ENCODE peak calls at places on chromosomes 6 and 20, in eight cellular contexts. O, I, N, Z, K, H, C and U are unnamed samples.

GRCh38 chr6:90849686-90850085 is 262.8 kb upstream of the MAP3K7 start:
- DNase-seq in O (no peak), I (no peak), N (no peak), Z (no peak), K (no peak), H (no peak), C (no peak), U (no peak)

GRCh38 chr20:3318226-3318884 is 79.4 kb upstream of the SLC4A11 start:
- DNase-seq in O (no peak), I (no peak), N (no peak), Z (no peak), K (no peak), H (no peak), C (no peak), U (no peak)

GRCh38 chr6:87731818-87732661 is 30.0 kb upstream of the AKIRIN2 start:
- DNase-seq in O (peak), I (peak), N (peak), Z (peak), K (peak), H (peak), C (peak), U (peak)

GRCh38 chr20:13295637-13296036 is 74.6 kb downstream of the ISM1 start:
- DNase-seq in O (no peak), I (no peak), N (no peak), Z (no peak), K (no peak), H (no peak), C (no peak), U (no peak)

GRCh38 chr6:30129818-30130679 is 5.9 kb upstream of the TRIM40 start:
- DNase-seq in O (no peak), I (no peak), N (no peak), Z (no peak), K (no peak), H (no peak), C (no peak), U (no peak)

GRCh38 chr20:39874049-39874893 is 814.8 kb downstream of the MAFB start:
- DNase-seq in O (peak), I (peak), N (peak), Z (peak), K (peak), H (peak), C (peak), U (no peak)

GRCh38 chr6:170200458-170200891 is 90.4 kb downstream of the DLL1 start:
- DNase-seq in O (no peak), I (peak), N (no peak), Z (no peak), K (peak), H (peak), C (no peak), U (no peak)

GRCh38 chr6:69155467-69155866 is 520.4 kb downstream of the ADGRB3 start:
- DNase-seq in O (no peak), I (no peak), N (no peak), Z (no peak), K (no peak), H (peak), C (no peak), U (no peak)

GRCh38 chr6:70411948-70412796 is 1.1 kb upstream of the FAM135A start:
- DNase-seq in O (no peak), I (no peak), N (no peak), Z (peak), K (no peak), H (peak), C (no peak), U (no peak)

GRCh38 chr6:6577736-6578135 is 10.8 kb upstream of the LY86 start:
- DNase-seq in O (no peak), I (no peak), N (no peak), Z (no peak), K (no peak), H (no peak), C (no peak), U (no peak)

GRCh38 chr20:58384821-58385220 is 4.2 kb upstream of the VAPB start:
- DNase-seq in O (no peak), I (no peak), N (no peak), Z (no peak), K (no peak), H (no peak), C (no peak), U (no peak)

GRCh38 chr6:9467746-9468145 is 947.1 kb downstream of the TFAP2A start:
- DNase-seq in O (no peak), I (no peak), N (no peak), Z (no peak), K (peak), H (peak), C (peak), U (peak)

GRCh38 chr6:165671222-165671715 is 8.2 kb upstream of the PDE10A start:
- DNase-seq in O (no peak), I (no peak), N (no peak), Z (no peak), K (no peak), H (no peak), C (no peak), U (no peak)

GRCh38 chr20:47768016-47768953 is 17.0 kb downstream of the SULF2 start:
- DNase-seq in O (peak), I (peak), N (peak), Z (peak), K (no peak), H (no peak), C (no peak), U (no peak)

GRCh38 chr6:156175971-156176421 is 601.2 kb upstream of the ARID1B start:
- DNase-seq in O (no peak), I (no peak), N (peak), Z (peak), K (peak), H (no peak), C (no peak), U (peak)

GRCh38 chr6:13422601-13423247 is 64.7 kb downstream of the GFOD1 start:
- DNase-seq in O (no peak), I (no peak), N (no peak), Z (no peak), K (peak), H (no peak), C (peak), U (no peak)

GRCh38 chr20:59992531-59992930 is 34.3 kb downstream of the CDH26 start:
- DNase-seq in O (no peak), I (no peak), N (no peak), Z (no peak), K (no peak), H (peak), C (peak), U (no peak)

GRCh38 chr20:57806476-57806875 is 96.7 kb upstream of the PMEPA1 start:
- DNase-seq in O (no peak), I (no peak), N (no peak), Z (no peak), K (no peak), H (no peak), C (no peak), U (no peak)

GRCh38 chr6:36682328-36683144 is 4.0 kb downstream of the CDKN1A start:
- DNase-seq in O (peak), I (peak), N (peak), Z (peak), K (peak), H (peak), C (peak), U (peak)

GRCh38 chr6:81766482-81767069 is 14.1 kb upstream of the TENT5A start:
- DNase-seq in O (no peak), I (no peak), N (no peak), Z (peak), K (no peak), H (peak), C (peak), U (no peak)

GRCh38 chr6:140915001-140915950 is 1217.4 kb upstream of the GJE1 start:
- DNase-seq in O (no peak), I (no peak), N (no peak), Z (no peak), K (no peak), H (no peak), C (peak), U (no peak)
- TF ChIP-seq CTCF in O (no peak), I (no peak), N (no peak), Z (no peak), K (no peak), H (no peak), C (peak), U (peak)

DNA sequence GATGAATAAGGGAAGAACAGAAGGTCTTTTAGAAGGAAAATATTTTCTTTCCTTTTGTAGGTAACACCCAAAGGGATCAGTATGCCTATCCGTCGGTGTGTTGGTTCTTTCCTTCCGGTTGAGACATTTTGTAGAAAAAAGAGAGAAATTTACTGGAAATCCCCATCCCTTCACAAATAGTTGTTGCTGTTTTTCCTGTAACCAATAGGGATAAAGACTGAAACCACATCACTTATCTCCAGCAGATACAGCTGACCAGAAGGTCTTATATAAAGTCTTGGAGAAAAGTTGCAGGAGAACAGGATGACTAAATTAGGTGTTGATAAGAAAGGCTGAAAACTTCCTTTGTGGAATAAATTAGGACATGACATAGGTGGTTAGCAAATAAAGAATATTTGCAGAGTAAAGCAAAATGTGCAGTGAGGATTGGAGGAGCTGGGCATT is 14.8 kb upstream of the HLA-DRB1 start:
- DNase-seq in O (peak), I (no peak), N (no peak), Z (no peak), K (no peak), H (no peak), C (no peak), U (no peak)
- H3K4me3 ChIP-seq in O (peak), I (no peak), N (no peak), Z (no peak), K (no peak), H (no peak), C (no peak), U (no peak)

DNA sequence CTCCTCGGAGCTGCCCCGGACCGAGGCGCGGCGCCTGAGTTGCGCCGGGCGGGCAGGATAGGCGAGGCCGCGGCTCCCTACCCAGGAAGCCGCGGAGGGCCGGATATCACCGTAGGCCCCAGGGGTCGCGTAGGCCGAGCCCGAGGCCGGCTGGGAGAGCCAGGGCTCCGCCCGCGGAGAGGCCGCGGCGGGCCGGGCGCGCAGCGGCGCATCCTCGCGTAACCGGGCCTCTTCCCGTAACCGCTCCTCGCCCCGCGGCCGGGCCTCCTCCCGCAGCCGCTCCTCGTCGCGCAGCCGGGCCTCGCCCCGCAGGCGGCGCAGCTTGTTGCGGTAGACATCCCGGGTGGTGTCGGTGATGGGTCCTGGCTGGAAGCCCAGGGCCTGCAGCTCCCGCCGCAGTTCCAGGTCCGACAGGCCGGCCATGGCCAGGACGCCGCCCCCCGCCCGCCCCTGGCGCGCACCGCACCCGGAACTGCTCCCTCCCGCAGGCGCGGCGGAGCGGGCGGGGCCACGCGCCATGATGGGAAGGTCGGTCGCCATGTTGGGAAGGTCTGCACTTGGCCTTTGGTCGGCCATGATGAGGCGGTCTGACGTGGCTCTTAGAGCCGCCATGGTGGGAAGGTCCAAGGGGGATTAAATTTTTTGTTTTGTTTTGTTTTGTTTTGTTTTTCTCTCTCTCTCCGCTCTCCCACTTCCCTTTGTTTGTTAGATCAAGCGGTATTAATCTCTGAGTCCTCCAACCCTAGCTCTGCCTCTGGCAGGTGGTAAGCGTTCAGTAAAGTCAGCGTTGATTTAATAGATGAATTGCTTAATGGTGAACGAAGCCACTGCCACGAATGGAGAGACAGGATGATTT is at the start of gene LEMD2:
- DNase-seq in O (peak), I (peak), N (peak), Z (peak), K (peak), H (peak), C (peak), U (peak)
- TF ChIP-seq CTCF in O (no peak), I (no peak), N (no peak), Z (no peak), K (no peak), H (no peak), C (no peak), U (no peak)

GRCh38 chr6:2245954-2246863 is 804 bp upstream of the GMDS start:
- DNase-seq in O (peak), I (peak), N (peak), Z (peak), K (peak), H (peak), C (peak), U (peak)
- H3K4me3 ChIP-seq in O (peak), I (peak), N (peak), Z (peak), K (peak), H (peak), C (peak), U (peak)

GRCh38 chr6:25017932-25018581 is 82.3 kb upstream of the RIPOR2 start:
- DNase-seq in O (peak), I (peak), N (peak), Z (peak), K (peak), H (peak), C (peak), U (no peak)
- TF ChIP-seq CTCF in O (peak), I (peak), N (peak), Z (peak), K (no peak), H (peak), C (peak), U (peak)

GRCh38 chr6:159981591-159982245 is 12.8 kb downstream of the IGF2R start:
- DNase-seq in O (peak), I (peak), N (peak), Z (peak), K (peak), H (peak), C (peak), U (peak)
- H3K4me3 ChIP-seq in O (peak), I (no peak), N (no peak), Z (no peak), K (no peak), H (no peak), C (no peak), U (peak)

GRCh38 chr6:99563056-99563723 is 5.3 kb downstream of the CCNC start:
- DNase-seq in O (no peak), I (no peak), N (no peak), Z (no peak), K (no peak), H (no peak), C (no peak), U (peak)

GRCh38 chr6:99573980-99574617 is 5.6 kb upstream of the CCNC start:
- DNase-seq in O (no peak), I (no peak), N (no peak), Z (no peak), K (no peak), H (no peak), C (no peak), U (no peak)

DNA sequence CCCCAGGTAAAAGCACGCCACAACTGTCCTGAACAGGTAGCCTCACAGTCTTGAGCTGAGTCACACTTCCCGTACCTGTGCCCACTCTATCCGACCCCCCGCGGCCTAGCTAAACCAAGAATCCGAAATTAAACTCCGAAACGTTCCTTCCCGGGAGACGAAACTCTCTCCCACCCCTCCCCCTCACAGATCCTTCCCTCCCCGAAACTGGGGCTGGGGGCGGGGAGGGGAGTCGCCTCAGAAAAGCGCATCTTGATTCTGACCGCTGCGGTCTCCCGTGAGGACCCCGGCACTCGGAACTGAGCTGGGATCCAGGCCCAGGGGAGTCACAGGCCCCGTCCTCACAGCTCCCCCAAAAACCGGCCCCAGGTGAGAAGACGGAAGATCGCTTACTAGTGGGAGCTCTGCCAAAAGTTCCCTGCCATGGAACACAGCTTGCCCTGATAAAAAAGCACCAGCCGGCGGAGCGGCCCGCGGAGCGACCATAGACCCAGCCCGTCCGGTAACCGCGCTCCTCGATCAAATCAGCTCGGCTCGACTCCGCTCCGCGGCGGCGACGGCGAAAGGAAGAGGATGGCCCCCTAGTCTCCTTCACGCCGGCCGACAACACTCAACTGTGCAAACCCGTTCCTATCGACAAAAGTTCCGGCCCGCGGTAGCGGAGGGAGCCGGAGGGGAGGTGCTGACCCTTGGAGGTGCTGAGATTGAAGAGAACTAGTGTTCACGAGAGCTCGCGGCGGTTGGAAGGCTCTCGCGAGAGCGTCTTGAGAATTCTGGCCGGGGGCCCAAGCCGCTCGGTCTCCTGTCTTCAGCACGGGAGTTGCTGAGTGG is at the start of gene CCNC:
- DNase-seq in O (peak), I (peak), N (peak), Z (peak), K (peak), H (peak), C (peak), U (peak)
- TF ChIP-seq CTCF in O (no peak), I (no peak), N (no peak), Z (no peak), K (no peak), H (no peak), C (no peak), U (no peak)

GRCh38 chr6:158170656-158171081 is 2.5 kb downstream of the GTF2H5 start:
- DNase-seq in O (no peak), I (peak), N (no peak), Z (no peak), K (no peak), H (peak), C (peak), U (no peak)
- H3K4me3 ChIP-seq in O (no peak), I (no peak), N (no peak), Z (no peak), K (no peak), H (no peak), C (no peak), U (no peak)

GRCh38 chr20:44584103-44584690 is 1.8 kb downstream of the PKIG start:
- DNase-seq in O (no peak), I (no peak), N (no peak), Z (no peak), K (no peak), H (no peak), C (no peak), U (no peak)
- TF ChIP-seq CTCF in O (no peak), I (no peak), N (no peak), Z (no peak), K (no peak), H (no peak), C (no peak), U (no peak)